ENCODE peak calls at places on chromosomes 2 and 18, in four cellular contexts. C is IMR-90; U is lung; R is effector memory CD4-positive, alpha-beta T cell. G is an unnamed sample. For H3K36me3, the result is how much of the 10 kb centered on the place peaks cover.

GRCh38 chr2:194452504-194452903 is 1204.5 kb upstream of the SLC39A10 start:
- DNase-seq in C (no peak), U (no peak), R (no peak), G (no peak)

GRCh38 chr2:120546077-120546864 is 189.4 kb upstream of the GLI2 start:
- DNase-seq in C (peak), U (no peak), R (no peak), G (no peak)

GRCh38 chr18:8052237-8052701 is 485.2 kb downstream of the PTPRM start:
- DNase-seq in C (peak), U (no peak), R (no peak), G (peak)

GRCh38 chr2:64562148-64562784 is 38.1 kb downstream of the AFTPH start:
- DNase-seq in C (peak), U (no peak), R (no peak), G (peak)

GRCh38 chr2:191625016-191625415 is 52.9 kb upstream of the NABP1 start:
- DNase-seq in C (no peak), U (no peak), R (peak), G (peak)

GRCh38 chr2:98734823-98735260 is 3.9 kb upstream of the MGAT4A start:
- DNase-seq in C (no peak), U (no peak), R (no peak), G (no peak)

GRCh38 chr18:75530118-75530517 is 102.6 kb upstream of the SMIM21 start:
- DNase-seq in C (no peak), U (no peak), R (no peak), G (no peak)

GRCh38 chr2:44033947-44034346 is 38.2 kb upstream of the LRPPRC start:
- DNase-seq in C (no peak), U (no peak), R (no peak), G (no peak)

DNA sequence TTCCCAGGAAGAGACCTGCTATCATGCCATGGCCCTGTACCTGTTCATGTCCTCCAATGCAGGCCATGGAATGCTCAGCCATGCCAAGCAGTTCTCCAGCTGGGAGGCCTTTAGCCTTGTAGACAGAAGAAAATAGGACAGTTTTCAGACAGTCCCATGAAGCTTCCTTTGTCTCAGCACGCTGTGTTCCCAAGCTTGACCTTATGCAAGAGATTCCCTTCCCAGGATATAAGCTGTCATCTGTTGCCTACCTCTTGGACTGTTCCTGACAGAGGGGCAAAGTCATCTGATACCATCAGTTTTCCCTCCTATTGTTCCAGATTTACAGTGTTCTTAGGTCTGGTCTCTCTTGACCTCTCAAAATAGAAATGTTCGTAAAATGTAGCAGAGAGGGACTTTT is 96.6 kb upstream of the EML6 start:
- DNase-seq in C (no peak), U (no peak), R (no peak), G (no peak)
- H3K36me3 ChIP-seq in C (half or more), U (under half), R (half or more), G (half or more)

GRCh38 chr2:128466377-128467175 is 147.9 kb upstream of the HS6ST1 start:
- DNase-seq in C (no peak), U (peak), R (no peak), G (no peak)
- H3K36me3 ChIP-seq in C (under half), U (under half), R (under half), G (under half)

GRCh38 chr18:77300579-77300978 is 50.9 kb downstream of the GALR1 start:
- DNase-seq in C (no peak), U (no peak), R (no peak), G (no peak)

GRCh38 chr18:77304263-77304662 is 54.6 kb downstream of the GALR1 start:
- DNase-seq in C (no peak), U (no peak), R (no peak), G (no peak)

GRCh38 chr18:77299706-77300105 is 50.1 kb downstream of the GALR1 start:
- DNase-seq in C (no peak), U (no peak), R (no peak), G (no peak)

GRCh38 chr18:77308216-77308615 is 58.6 kb downstream of the GALR1 start:
- DNase-seq in C (no peak), U (no peak), R (no peak), G (no peak)

GRCh38 chr18:77305676-77306075 is 56.0 kb downstream of the GALR1 start:
- DNase-seq in C (no peak), U (no peak), R (no peak), G (no peak)
- H3K36me3 ChIP-seq in C (under half), U (under half), R (under half), G (under half)

DNA sequence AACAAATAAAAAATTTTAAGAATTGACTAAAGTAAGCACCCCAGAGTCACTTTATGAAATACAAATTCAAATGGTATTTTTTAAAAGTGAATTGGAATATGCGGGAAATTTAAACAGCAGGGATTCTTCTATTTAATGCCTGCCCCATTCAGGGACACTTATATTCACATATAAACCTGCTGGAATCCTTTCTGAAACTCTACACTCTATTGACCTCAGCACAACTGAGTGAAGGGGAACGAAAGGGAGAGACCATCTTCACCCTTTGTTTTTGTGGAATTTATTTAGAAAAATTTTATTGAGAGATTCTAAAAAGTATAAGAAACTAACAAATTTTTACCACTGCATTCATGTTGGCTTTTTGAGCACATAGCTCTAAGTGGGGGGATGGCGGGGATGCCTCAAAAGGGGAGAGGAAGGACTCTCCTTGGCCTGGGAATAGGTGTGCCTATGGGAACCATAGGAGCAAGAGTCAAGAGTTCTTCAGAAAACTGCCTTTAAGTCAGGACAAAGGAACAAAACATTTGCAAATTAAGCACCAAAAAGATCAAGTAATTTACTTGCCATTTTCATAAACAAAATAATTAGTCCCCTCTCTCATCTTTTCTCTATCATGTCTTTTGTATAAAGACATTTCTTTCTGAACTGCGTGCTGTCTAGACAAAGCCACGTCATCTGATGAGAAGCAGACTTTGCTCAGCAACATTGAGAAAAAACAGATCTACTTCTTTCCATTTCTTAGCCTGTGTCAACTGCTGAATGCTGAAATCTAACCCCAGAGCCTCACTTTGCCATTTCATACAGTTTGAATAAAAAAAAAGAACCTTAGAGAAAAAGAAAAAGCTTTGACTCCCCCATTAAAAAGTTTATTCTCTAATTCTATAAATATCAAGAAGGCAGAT is 21.6 kb upstream of the FLACC1 start:
- DNase-seq in C (peak), U (no peak), R (no peak), G (no peak)
- H3K36me3 ChIP-seq in C (under half), U (under half), R (under half), G (under half)

GRCh38 chr2:113734187-113734586 is 22.3 kb downstream of the SLC35F5 start:
- DNase-seq in C (no peak), U (no peak), R (no peak), G (no peak)
- H3K36me3 ChIP-seq in C (under half), U (under half), R (under half), G (under half)

GRCh38 chr2:238254095-238254494 is 14.3 kb upstream of the HES6 start:
- DNase-seq in C (no peak), U (no peak), R (no peak), G (no peak)

GRCh38 chr2:238251331-238251730 is 11.5 kb upstream of the HES6 start:
- DNase-seq in C (no peak), U (no peak), R (no peak), G (no peak)

GRCh38 chr2:238250896-238251295 is 11.1 kb upstream of the HES6 start:
- DNase-seq in C (no peak), U (no peak), R (no peak), G (no peak)

GRCh38 chr2:238251986-238252385 is 12.1 kb upstream of the HES6 start:
- DNase-seq in C (no peak), U (no peak), R (no peak), G (no peak)

DNA sequence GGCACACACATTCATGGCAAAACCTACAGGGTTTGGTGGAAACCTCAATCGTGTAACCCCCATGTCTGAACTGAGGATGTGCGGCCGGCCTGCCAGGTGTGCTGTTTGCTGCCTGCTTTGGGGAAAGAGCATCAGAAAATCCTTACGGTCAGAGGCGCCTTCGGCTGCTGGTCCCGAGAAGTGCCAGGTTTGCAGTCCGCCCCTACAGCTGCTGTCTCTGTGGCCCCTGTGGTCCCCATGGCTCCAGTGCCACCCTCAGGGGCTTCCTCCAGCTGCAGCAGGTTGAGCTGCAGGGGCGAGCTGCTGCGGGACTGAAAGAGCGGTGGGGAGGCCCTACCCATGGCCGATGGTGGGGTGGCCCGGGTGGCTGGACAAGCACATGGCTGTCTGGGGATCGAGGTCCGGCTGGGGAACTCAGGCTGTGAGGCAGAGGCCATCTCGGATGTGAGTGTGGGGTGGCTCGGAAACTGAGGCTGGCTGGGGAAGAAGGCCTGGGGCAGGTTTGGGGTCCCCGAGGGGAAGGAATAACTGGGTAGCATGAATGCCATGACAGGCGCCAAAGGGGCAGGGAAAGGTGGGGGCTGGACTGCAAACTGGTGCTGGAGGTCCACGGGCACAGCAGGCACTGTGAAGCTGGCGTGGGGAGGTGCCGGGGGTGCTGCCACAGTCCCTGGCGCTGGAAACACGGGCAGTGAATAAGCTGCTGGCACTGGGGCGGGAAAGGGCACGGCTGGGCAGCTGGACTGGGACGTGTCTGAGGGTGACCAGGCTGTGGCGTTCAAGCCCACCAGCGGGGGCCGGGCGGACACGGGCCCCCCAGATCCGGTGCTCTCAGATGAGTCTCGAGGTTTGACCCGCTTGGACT is 13.2 kb upstream of the HES6 start:
- DNase-seq in C (no peak), U (no peak), R (no peak), G (no peak)
- H3K36me3 ChIP-seq in C (under half), U (under half), R (under half), G (under half)

GRCh38 chr2:239065962-239066361 is 218.1 kb downstream of the TWIST2 start:
- DNase-seq in C (no peak), U (no peak), R (no peak), G (no peak)
- H3K36me3 ChIP-seq in C (half or more), U (under half), R (half or more), G (under half)

GRCh38 chr2:232568161-232568560 is 17.7 kb downstream of the EIF4E2 start:
- DNase-seq in C (peak), U (no peak), R (no peak), G (no peak)

GRCh38 chr2:232563580-232563979 is 13.1 kb downstream of the EIF4E2 start:
- DNase-seq in C (peak), U (no peak), R (no peak), G (no peak)

DNA sequence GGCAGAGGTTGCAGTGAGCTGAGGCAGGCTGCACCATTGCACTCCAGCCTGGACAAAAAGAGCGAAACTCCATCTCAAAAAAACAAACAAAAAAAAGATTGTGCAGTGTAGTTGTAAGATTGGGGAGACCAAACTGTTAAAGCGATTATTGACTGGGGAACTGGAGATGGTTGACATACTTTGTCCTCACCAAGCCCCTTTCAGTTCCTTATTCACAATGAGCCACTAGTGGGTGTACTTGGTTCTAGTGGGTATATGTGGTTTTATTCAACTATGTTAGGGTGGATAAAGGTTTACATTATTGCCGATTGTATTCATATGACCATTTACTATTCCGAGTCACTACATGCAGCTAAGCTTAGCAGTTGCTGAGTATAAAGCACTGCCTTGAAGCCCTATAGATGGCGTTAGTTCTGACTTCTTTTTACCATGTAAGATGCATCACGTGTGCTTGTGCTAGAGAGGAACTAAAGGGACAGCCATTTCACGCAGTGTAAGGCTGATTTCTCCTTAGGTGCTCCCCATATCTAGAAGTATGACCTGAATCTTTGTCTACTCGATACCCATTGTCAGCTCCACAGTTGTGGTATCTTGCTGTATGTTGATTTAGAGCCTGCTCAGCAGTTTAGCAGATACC is 12.1 kb downstream of the EIF4E2 start:
- DNase-seq in C (no peak), U (no peak), R (no peak), G (no peak)
- H3K36me3 ChIP-seq in C (half or more), U (under half), R (half or more), G (half or more)

DNA sequence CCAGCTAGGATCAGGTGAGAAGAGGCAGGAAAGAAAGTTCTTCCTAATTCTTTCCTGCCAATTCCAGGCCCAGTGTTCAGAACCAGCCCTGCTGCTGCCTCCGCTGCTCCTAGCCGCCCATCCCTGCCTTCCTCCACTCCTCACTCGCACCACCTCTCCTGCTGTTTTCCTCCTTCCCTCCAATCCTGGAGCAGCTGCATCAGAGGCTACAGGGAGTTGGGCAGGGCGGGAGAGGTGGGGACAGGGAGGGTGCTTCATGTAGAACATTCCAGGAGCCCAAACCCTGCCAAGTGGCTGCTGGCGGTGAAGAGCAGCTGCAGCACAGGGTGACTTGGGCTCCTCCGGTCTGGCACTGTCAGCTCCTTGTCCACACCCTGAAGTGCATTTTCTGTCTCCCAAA is 176.3 kb downstream of the TNS1 start:
- DNase-seq in C (no peak), U (peak), R (no peak), G (no peak)
- H3K36me3 ChIP-seq in C (half or more), U (under half), R (under half), G (under half)